ENCODE peak calls at places on chromosome 17, in seven cellular contexts. L is H9; X is NCI-H1105 treated with DMSO at 0.1 percent for 48 hours; A is stimulated activated CD4-positive, alpha-beta T cell treated with anti-CD3 and anti-CD28 coated beads, Interleukin-15, amount 100 ng/mL, for 24 hours; Q is EH; N is amygdala; D is germinal center. I is an unnamed sample.

GRCh38 chr17:44599298-44600175 is 42.3 kb downstream of the FZD2 start:
- DNase-seq in L (peak), X (no peak), A (no peak), Q (peak), N (no peak), D (no peak), I (no peak)

GRCh38 chr17:76293106-76293505 is 15.0 kb downstream of the QRICH2 start:
- DNase-seq in L (no peak), X (no peak), A (no peak), Q (no peak), N (no peak), D (no peak), I (no peak)

GRCh38 chr17:73625975-73626706 is 18.1 kb downstream of the SDK2 start:
- DNase-seq in L (no peak), X (no peak), A (no peak), Q (no peak), N (no peak), D (no peak), I (no peak)

GRCh38 chr17:48014603-48015037 is 23.0 kb downstream of the COPZ2 start:
- DNase-seq in L (peak), X (peak), A (no peak), Q (no peak), N (no peak), D (no peak), I (no peak)

GRCh38 chr17:19238167-19238505 is 970 bp downstream of the EPN2 start:
- DNase-seq in L (peak), X (peak), A (no peak), Q (peak), N (no peak), D (peak), I (peak)

GRCh38 chr17:34858941-34859562 is 102.2 kb downstream of the CCT6B start:
- DNase-seq in L (no peak), X (no peak), A (peak), Q (peak), N (no peak), D (no peak), I (no peak)

GRCh38 chr17:39177256-39177655 is 11.3 kb upstream of the ARL5C start:
- DNase-seq in L (peak), X (no peak), A (peak), Q (peak), N (no peak), D (no peak), I (no peak)

GRCh38 chr17:80826955-80827645 is 164.5 kb upstream of the CHMP6 start:
- DNase-seq in L (peak), X (no peak), A (peak), Q (peak), N (peak), D (no peak), I (no peak)

GRCh38 chr17:45147102-45147580 is 1.1 kb upstream of the HEXIM1 start:
- DNase-seq in L (no peak), X (peak), A (no peak), Q (peak), N (no peak), D (peak), I (no peak)

GRCh38 chr17:14303343-14304221 is 2.7 kb downstream of the HS3ST3B1 start:
- DNase-seq in L (peak), X (peak), A (peak), Q (no peak), N (no peak), D (no peak), I (peak)

GRCh38 chr17:7989781-7990655 is 12.4 kb upstream of the GUCY2D start:
- DNase-seq in L (peak), X (peak), A (peak), Q (peak), N (peak), D (peak), I (peak)

GRCh38 chr17:81582341-81582740 is 30.2 kb upstream of the FAAP100 start:
- DNase-seq in L (no peak), X (no peak), A (no peak), Q (peak), N (no peak), D (no peak), I (no peak)

GRCh38 chr17:19657182-19657581 is 8.6 kb downstream of the ALDH3A2 start:
- DNase-seq in L (no peak), X (no peak), A (no peak), Q (no peak), N (no peak), D (no peak), I (no peak)

GRCh38 chr17:52026075-52026474 is 132.4 kb downstream of the CA10 start:
- DNase-seq in L (no peak), X (no peak), A (no peak), Q (peak), N (no peak), D (no peak), I (no peak)

GRCh38 chr17:18106211-18106610 is 2.3 kb upstream of the MYO15A start:
- DNase-seq in L (no peak), X (no peak), A (no peak), Q (no peak), N (no peak), D (no peak), I (no peak)

GRCh38 chr17:79042421-79043190 is 18.6 kb downstream of the C1QTNF1 start:
- DNase-seq in L (peak), X (peak), A (peak), Q (peak), N (peak), D (peak), I (peak)

GRCh38 chr17:17892731-17893130 is 55.9 kb upstream of the SREBF1 start:
- DNase-seq in L (no peak), X (no peak), A (no peak), Q (no peak), N (no peak), D (no peak), I (no peak)

GRCh38 chr17:66296289-66296725 is 6.1 kb upstream of the PRKCA start:
- DNase-seq in L (no peak), X (no peak), A (no peak), Q (no peak), N (no peak), D (no peak), I (no peak)

GRCh38 chr17:41392278-41392677 is 5.1 kb downstream of the KRT31 start:
- DNase-seq in L (no peak), X (no peak), A (no peak), Q (peak), N (no peak), D (no peak), I (no peak)

GRCh38 chr17:13597723-13598347 is 3.9 kb downstream of the HS3ST3A1 start:
- DNase-seq in L (no peak), X (peak), A (peak), Q (peak), N (peak), D (peak), I (peak)

GRCh38 chr17:73690581-73691135 is 46.4 kb upstream of the SDK2 start:
- DNase-seq in L (peak), X (no peak), A (no peak), Q (no peak), N (no peak), D (no peak), I (no peak)

GRCh38 chr17:76200354-76200753 is 39.9 kb downstream of the RNF157 start:
- DNase-seq in L (no peak), X (no peak), A (no peak), Q (no peak), N (no peak), D (no peak), I (no peak)

GRCh38 chr17:22490399-22490798 is 798.1 kb downstream of the KCNJ18 start:
- DNase-seq in L (no peak), X (no peak), A (no peak), Q (no peak), N (no peak), D (no peak), I (no peak)

GRCh38 chr17:44820631-44821196 is 9.4 kb downstream of the GJC1 start:
- DNase-seq in L (no peak), X (peak), A (no peak), Q (peak), N (no peak), D (no peak), I (no peak)

GRCh38 chr17:77325537-77325825 is 184.7 kb downstream of the SEC14L1 start:
- DNase-seq in L (no peak), X (no peak), A (no peak), Q (no peak), N (no peak), D (no peak), I (no peak)